ENCODE peak calls at places on chromosomes 2 and 18, in five cellular contexts. Y, B, C, O and D are unnamed samples. For H3K4me1, the result is how much of the 10 kb centered on the place peaks cover.

GRCh38 chr2:217412721-217413120 is 552.9 kb upstream of the TNP1 start:
- DNase-seq in Y (no peak), O (no peak), C (no peak), B (no peak), D (peak)

GRCh38 chr2:191070276-191070675 is 56.3 kb upstream of the STAT1 start:
- DNase-seq in Y (no peak), C (no peak), O (no peak), B (no peak), D (no peak)

GRCh38 chr18:6145645-6146308 is 250.5 kb upstream of the TMEM200C start:
- DNase-seq in C (no peak), O (no peak), Y (no peak), B (peak), D (no peak)

GRCh38 chr2:196247114-196247978 is 76.0 kb upstream of the STK17B start:
- DNase-seq in B (no peak), Y (no peak), O (no peak), C (no peak), D (no peak)

GRCh38 chr2:149994057-149994728 is 406.6 kb upstream of the MMADHC start:
- DNase-seq in B (no peak), Y (no peak), O (peak), C (no peak), D (peak)

GRCh38 chr18:46152436-46152807 is 48.2 kb downstream of the HAUS1 start:
- DNase-seq in B (no peak), Y (no peak), C (no peak), O (no peak), D (peak)

GRCh38 chr2:6183231-6183630 is 491.0 kb downstream of the SOX11 start:
- DNase-seq in Y (no peak), C (no peak), B (no peak), O (no peak), D (no peak)

GRCh38 chr2:161971532-161971931 is 102.5 kb downstream of the DPP4 start:
- DNase-seq in Y (no peak), O (no peak), B (no peak), C (no peak), D (no peak)

DNA sequence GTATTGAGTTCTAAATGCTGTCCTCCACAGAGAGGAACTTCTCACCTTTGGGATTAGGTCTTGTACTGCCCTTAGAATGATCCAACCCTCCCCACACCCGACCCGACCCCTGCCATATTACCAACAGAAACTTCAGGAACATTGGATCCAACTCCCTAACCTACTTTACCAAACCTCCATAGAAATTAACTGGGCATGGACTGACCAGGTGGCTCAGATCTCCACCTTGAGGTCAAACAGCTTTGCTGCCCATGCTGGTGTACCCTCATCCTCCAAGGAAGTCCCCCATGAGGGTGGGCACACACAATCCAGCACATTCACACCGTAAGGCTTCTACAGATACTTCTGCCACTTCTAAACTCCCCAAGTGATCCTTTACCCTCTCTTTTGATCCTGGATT is 21.5 kb downstream of the NFE2L2 start:
- DNase-seq in O (no peak), B (no peak), Y (no peak), C (no peak), D (no peak)
- H4K8ac ChIP-seq in O (peak), B (no peak), Y (no peak), C (no peak), D (no peak)

GRCh38 chr18:8805552-8805951 is 100.2 kb downstream of the MTCL1 start:
- DNase-seq in C (no peak), B (no peak), O (no peak), Y (no peak), D (no peak)

GRCh38 chr18:8807502-8807833 is 102.1 kb downstream of the MTCL1 start:
- DNase-seq in B (no peak), O (no peak), Y (no peak), C (no peak), D (no peak)

GRCh38 chr18:8806798-8807501 is 101.6 kb downstream of the MTCL1 start:
- DNase-seq in C (no peak), B (no peak), O (no peak), Y (no peak), D (no peak)

GRCh38 chr18:8808001-8808400 is 102.6 kb downstream of the MTCL1 start:
- DNase-seq in B (no peak), Y (no peak), O (no peak), C (no peak), D (peak)

DNA sequence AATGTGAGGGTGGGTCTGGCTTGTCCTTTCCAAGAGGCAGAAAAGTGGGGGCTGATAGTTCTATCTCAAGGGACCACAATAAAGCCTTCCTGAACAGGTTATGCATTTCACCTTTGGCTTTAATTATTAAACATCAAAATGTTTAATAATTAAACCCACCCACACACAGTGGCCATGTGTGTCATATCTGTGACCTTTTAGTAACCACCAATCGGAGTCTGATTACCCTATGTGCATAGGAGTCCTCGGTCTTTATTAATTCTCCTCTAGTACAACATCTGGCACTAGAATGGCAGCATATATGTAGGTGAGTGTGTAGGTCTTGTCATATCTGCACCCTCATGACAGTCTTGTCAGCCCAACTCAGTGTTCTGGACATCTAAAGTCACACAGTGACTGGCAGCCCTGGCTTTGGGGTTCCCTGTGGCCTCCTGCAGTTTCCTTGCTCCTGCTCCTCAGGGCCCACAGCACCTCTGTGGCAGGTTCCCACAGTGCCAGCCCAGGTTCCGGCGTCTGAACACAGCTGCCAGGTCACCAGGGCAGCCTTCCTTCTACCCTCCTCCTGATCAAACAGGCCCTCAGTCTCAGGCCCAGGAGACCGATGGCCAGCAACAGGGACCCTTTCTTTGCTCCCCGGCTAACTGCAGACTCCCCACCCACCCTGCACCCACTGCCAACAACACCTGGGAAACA is 100.9 kb downstream of the MTCL1 start:
- DNase-seq in C (no peak), O (no peak), B (no peak), Y (no peak), D (no peak)
- H3K4me1 ChIP-seq in C (under half), O (under half), B (under half), Y (under half), D (under half)

DNA sequence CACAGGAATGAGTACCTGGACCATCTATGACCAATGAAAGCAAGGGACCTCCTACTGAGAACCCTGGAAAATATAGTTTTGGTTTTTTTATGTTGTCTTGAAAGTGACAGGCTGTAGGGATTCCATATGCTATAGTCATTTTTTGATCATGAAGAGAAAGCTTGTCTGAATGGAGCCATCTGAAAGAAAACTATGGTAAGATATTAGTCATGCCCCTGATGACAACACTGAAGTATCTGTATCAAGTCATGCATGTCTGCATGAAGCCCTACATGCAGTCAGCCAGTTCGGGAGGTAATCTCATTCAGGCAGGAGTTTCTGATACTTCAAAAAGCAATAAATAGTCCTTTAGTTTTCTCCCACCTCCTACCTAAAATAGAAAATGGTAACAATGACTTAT is 1042.0 kb downstream of the DPP10 start:
- DNase-seq in B (no peak), Y (no peak), O (no peak), C (no peak), D (no peak)
- H2BK12ac ChIP-seq in B (no peak), Y (no peak), O (no peak), C (no peak), D (no peak)

GRCh38 chr2:155703048-155703447 is 629.5 kb downstream of the NR4A2 start:
- DNase-seq in C (no peak), Y (no peak), B (no peak), O (no peak), D (no peak)
- H4K8ac ChIP-seq in C (no peak), Y (no peak), B (no peak), O (no peak), D (no peak)

GRCh38 chr18:75219684-75220083 is 9.1 kb downstream of the TSHZ1 start:
- DNase-seq in O (no peak), B (no peak), C (no peak), Y (no peak), D (no peak)

GRCh38 chr18:75221397-75221796 is 10.8 kb downstream of the TSHZ1 start:
- DNase-seq in Y (no peak), C (no peak), B (no peak), O (no peak), D (no peak)

GRCh38 chr18:75218524-75218923 is 7.9 kb downstream of the TSHZ1 start:
- DNase-seq in C (no peak), B (no peak), O (no peak), Y (no peak), D (no peak)

GRCh38 chr18:75221902-75222301 is 11.3 kb downstream of the TSHZ1 start:
- DNase-seq in C (no peak), B (no peak), Y (no peak), O (no peak), D (no peak)

GRCh38 chr18:75220786-75221355 is 10.3 kb downstream of the TSHZ1 start:
- DNase-seq in O (no peak), B (no peak), Y (no peak), C (no peak), D (no peak)
- H3K4me1 ChIP-seq in O (under half), B (under half), Y (under half), C (under half), D (under half)